ENCODE peak calls at places on chromosomes 11 and 22, in ten cellular contexts. W is MM.1S; B is neuronal stem cell; U is A549; C is GM23338; Z is stomach; R is CD8-positive, alpha-beta T cell; V is endodermal cell; O is adrenal gland; Y is uterus. J is an unnamed sample. For H3K4me1, the result is how much of the 10 kb centered on the place peaks cover.

GRCh38 chr11:109490953-109491733 is 69.2 kb downstream of the C11orf87 start:
- DNase-seq in W (no peak), B (no peak), U (no peak), C (peak), Z (no peak), R (no peak), V (no peak), O (no peak), Y (no peak), J (no peak)

GRCh38 chr11:32309541-32310217 is 125.7 kb downstream of the WT1 start:
- DNase-seq in W (no peak), B (no peak), U (no peak), C (no peak), Z (no peak), R (no peak), V (no peak), O (no peak), Y (no peak), J (no peak)

GRCh38 chr11:125398475-125398874 is 97.6 kb downstream of the FEZ1 start:
- DNase-seq in W (peak), B (no peak), U (no peak), C (no peak), Z (no peak), R (no peak), V (no peak), O (no peak), Y (no peak), J (no peak)

GRCh38 chr22:19912236-19912999 is 29.2 kb upstream of the COMT start:
- DNase-seq in W (no peak), B (no peak), U (no peak), C (peak), Z (peak), R (no peak), V (peak), O (no peak), Y (no peak), J (peak)

GRCh38 chr11:2662024-2662312 is 37.8 kb downstream of the KCNQ1OT1 start:
- DNase-seq in W (no peak), B (no peak), U (no peak), C (no peak), Z (peak), R (no peak), V (no peak), O (no peak), Y (no peak), J (no peak)

GRCh38 chr11:47220401-47220821 is 5.6 kb downstream of the DDB2 start:
- DNase-seq in W (no peak), B (no peak), U (no peak), C (no peak), Z (no peak), R (no peak), V (no peak), O (peak), Y (no peak), J (no peak)

GRCh38 chr11:69370984-69371709 is 77.2 kb downstream of the MYEOV start:
- DNase-seq in W (no peak), B (no peak), U (no peak), C (no peak), Z (peak), R (no peak), V (peak), O (peak), Y (no peak), J (no peak)

GRCh38 chr11:110121204-110121603 is 28.0 kb downstream of the ZC3H12C start:
- DNase-seq in W (no peak), B (no peak), U (no peak), C (no peak), Z (no peak), R (no peak), V (no peak), O (peak), Y (no peak), J (peak)

GRCh38 chr11:36131719-36132349 is 157.4 kb downstream of the COMMD9 start:
- DNase-seq in W (peak), B (peak), U (no peak), C (peak), Z (peak), R (no peak), V (peak), O (peak), Y (peak), J (peak)

GRCh38 chr11:67594480-67594879 is 10.9 kb downstream of the GSTP1 start:
- DNase-seq in W (no peak), B (no peak), U (no peak), C (no peak), Z (no peak), R (no peak), V (no peak), O (no peak), Y (no peak), J (no peak)

GRCh38 chr11:57303990-57304579 is 20.7 kb downstream of the TNKS1BP1 start:
- DNase-seq in W (no peak), B (no peak), U (no peak), C (no peak), Z (no peak), R (no peak), V (no peak), O (no peak), Y (no peak), J (no peak)

GRCh38 chr22:17929909-17930308 is 94.5 kb downstream of the MICAL3 start:
- DNase-seq in W (no peak), B (no peak), U (no peak), C (no peak), Z (no peak), R (no peak), V (no peak), O (no peak), Y (no peak), J (peak)

GRCh38 chr22:38718414-38718813 is 12.7 kb downstream of the GTPBP1 start:
- DNase-seq in W (no peak), B (no peak), U (peak), C (peak), Z (peak), R (no peak), V (peak), O (peak), Y (peak), J (peak)

GRCh38 chr22:42431401-42432019 is 693 bp downstream of the NFAM1 start:
- DNase-seq in W (no peak), B (no peak), U (no peak), C (no peak), Z (no peak), R (no peak), V (peak), O (no peak), Y (no peak), J (peak)

GRCh38 chr22:35917651-35918050 is 111.0 kb downstream of the RBFOX2 start:
- DNase-seq in W (no peak), B (no peak), U (no peak), C (no peak), Z (no peak), R (no peak), V (no peak), O (no peak), Y (no peak), J (no peak)

GRCh38 chr22:32579533-32580220 is 105.1 kb downstream of the FBXO7 start:
- DNase-seq in W (no peak), B (no peak), U (no peak), C (no peak), Z (no peak), R (no peak), V (no peak), O (no peak), Y (no peak), J (peak)

GRCh38 chr22:47372596-47373385 is 610.3 kb downstream of the TBC1D22A start:
- DNase-seq in W (no peak), B (no peak), U (no peak), C (no peak), Z (peak), R (no peak), V (peak), O (no peak), Y (peak), J (no peak)

GRCh38 chr11:23021287-23021863 is 161.1 kb upstream of the CCDC179 start:
- DNase-seq in W (peak), B (peak), U (peak), C (peak), Z (peak), R (no peak), V (peak), O (peak), Y (no peak), J (peak)

GRCh38 chr11:122202951-122203456 is 87.0 kb upstream of the BLID start:
- DNase-seq in W (peak), B (peak), U (peak), C (peak), Z (peak), R (no peak), V (peak), O (peak), Y (peak), J (peak)

GRCh38 chr11:116731097-116731761 is 41.6 kb downstream of the BUD13 start:
- DNase-seq in W (no peak), B (peak), U (no peak), C (peak), Z (no peak), R (no peak), V (peak), O (no peak), Y (no peak), J (peak)

GRCh38 chr22:42322562-42322926 is 52.1 kb upstream of the TCF20 start:
- DNase-seq in W (no peak), B (no peak), U (no peak), C (no peak), Z (no peak), R (no peak), V (no peak), O (no peak), Y (no peak), J (no peak)

GRCh38 chr11:102111011-102111786 is 952 bp downstream of the YAP1 start:
- DNase-seq in W (peak), B (peak), U (peak), C (peak), Z (peak), R (no peak), V (peak), O (peak), Y (peak), J (peak)

GRCh38 chr11:43818220-43818619 is 62.4 kb upstream of the ALKBH3 start:
- DNase-seq in W (no peak), B (no peak), U (no peak), C (no peak), Z (no peak), R (no peak), V (no peak), O (no peak), Y (no peak), J (no peak)

GRCh38 chr11:61630104-61630503 is 49.2 kb upstream of the SYT7 start:
- DNase-seq in W (no peak), B (no peak), U (no peak), C (no peak), Z (no peak), R (no peak), V (no peak), O (no peak), Y (no peak), J (no peak)
- H3K27ac ChIP-seq in W (no peak), B (peak), U (no peak), C (no peak), Z (no peak), R (no peak), V (peak), O (no peak), Y (no peak), J (no peak)

DNA sequence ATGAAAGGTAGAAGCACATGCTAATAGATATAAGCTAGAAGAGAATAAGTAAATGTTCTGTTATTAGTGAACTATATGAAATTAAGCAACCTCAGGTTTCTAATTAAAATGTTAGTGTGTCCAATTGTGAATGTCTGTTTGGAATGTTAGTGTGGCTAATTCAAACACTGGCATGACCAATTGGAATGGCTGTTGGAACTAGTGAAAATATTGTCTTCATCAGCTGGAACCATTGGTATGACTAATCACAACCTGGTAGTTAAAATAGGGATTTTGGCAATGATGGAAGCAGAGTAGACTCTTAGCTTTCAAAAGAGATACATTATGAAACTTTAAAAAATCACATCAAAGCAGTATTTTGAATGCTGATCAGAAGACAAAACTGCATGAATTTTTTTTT is 66.8 kb downstream of the CYB5R2 start:
- DNase-seq in W (no peak), B (no peak), U (peak), C (no peak), Z (no peak), R (no peak), V (no peak), O (no peak), Y (no peak), J (no peak)
- H3K4me3 ChIP-seq in W (no peak), B (no peak), U (peak), C (no peak), Z (peak), R (no peak), V (peak), O (no peak), Y (no peak), J (no peak)

GRCh38 chr11:3916962-3917361 is 61.5 kb downstream of the STIM1 start:
- DNase-seq in W (no peak), B (no peak), U (no peak), C (no peak), Z (no peak), R (no peak), V (no peak), O (no peak), Y (no peak), J (no peak)

GRCh38 chr11:3914807-3915206 is 59.3 kb downstream of the STIM1 start:
- DNase-seq in W (no peak), B (no peak), U (no peak), C (no peak), Z (no peak), R (no peak), V (no peak), O (no peak), Y (no peak), J (no peak)

GRCh38 chr11:3909901-3910300 is 54.4 kb downstream of the STIM1 start:
- DNase-seq in W (no peak), B (no peak), U (no peak), C (no peak), Z (no peak), R (no peak), V (no peak), O (no peak), Y (no peak), J (no peak)

GRCh38 chr11:3911908-3912505 is 56.5 kb downstream of the STIM1 start:
- DNase-seq in W (no peak), B (no peak), U (no peak), C (no peak), Z (no peak), R (no peak), V (no peak), O (no peak), Y (no peak), J (no peak)

DNA sequence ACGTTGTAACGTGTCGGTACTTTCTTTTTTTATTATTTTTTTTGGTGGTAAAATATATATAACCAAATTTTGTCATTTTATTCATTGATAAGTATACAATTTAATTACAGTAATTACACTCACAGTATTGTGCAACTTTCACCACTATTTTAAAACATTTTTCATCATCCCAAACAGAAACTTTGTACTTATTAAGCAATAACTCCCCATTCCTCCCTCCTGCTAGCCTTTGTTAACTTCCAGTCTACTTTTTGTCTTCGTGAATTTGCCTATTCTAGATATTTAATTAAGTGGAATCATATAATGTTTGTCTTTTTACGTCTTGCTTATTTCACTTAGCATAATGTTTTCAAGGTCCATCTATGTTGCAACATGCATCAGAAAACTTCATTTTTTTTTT is 58.5 kb downstream of the STIM1 start:
- DNase-seq in W (no peak), B (no peak), U (no peak), C (no peak), Z (no peak), R (no peak), V (no peak), O (no peak), Y (no peak), J (no peak)
- H3K4me1 ChIP-seq in W (under half), B (under half), U (under half), C (under half), Z (under half), R (under half), V (under half), O (under half), Y (under half), J (under half)

GRCh38 chr22:30183271-30183670 is 63.3 kb downstream of the LIF start:
- DNase-seq in W (no peak), B (no peak), U (no peak), C (no peak), Z (no peak), R (no peak), V (no peak), O (no peak), Y (no peak), J (no peak)

GRCh38 chr22:30182365-30182764 is 64.2 kb downstream of the LIF start:
- DNase-seq in W (no peak), B (no peak), U (no peak), C (no peak), Z (no peak), R (no peak), V (no peak), O (no peak), Y (no peak), J (no peak)

GRCh38 chr22:30182833-30183232 is 63.7 kb downstream of the LIF start:
- DNase-seq in W (no peak), B (no peak), U (no peak), C (no peak), Z (no peak), R (no peak), V (no peak), O (no peak), Y (no peak), J (no peak)

GRCh38 chr22:30180616-30181015 is 65.9 kb downstream of the LIF start:
- DNase-seq in W (no peak), B (no peak), U (no peak), C (no peak), Z (no peak), R (no peak), V (no peak), O (no peak), Y (no peak), J (no peak)

GRCh38 chr22:30181459-30182353 is 64.9 kb downstream of the LIF start:
- DNase-seq in W (no peak), B (no peak), U (no peak), C (no peak), Z (no peak), R (no peak), V (no peak), O (no peak), Y (no peak), J (no peak)
- H3K27ac ChIP-seq in W (no peak), B (no peak), U (peak), C (no peak), Z (no peak), R (no peak), V (no peak), O (no peak), Y (no peak), J (no peak)

DNA sequence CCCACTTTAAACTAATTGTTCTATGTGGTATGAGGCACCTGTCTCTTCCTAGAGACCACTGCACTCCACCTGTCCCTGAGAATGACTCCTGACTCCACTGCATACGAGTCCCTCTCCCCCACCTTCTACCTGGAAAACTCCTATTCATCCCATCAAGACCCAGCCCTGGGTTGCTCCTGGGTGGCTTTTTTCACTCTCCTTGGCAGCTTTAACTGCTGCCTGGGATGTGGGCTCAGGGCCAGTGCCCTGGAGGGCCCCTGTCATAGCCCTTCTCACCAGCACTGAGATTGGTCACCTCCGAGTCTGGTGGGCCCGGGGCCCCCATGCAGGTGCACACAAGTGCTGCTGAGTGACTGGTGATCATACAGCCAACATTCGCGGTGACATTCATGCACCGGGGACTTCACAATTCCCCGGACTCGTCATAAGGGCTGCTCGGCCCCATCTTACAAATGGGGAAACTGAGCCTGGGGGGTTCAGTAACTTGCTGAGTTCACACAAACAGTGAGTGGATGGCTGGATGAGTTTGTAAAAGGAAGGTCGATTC is 25.9 kb upstream of the TOLLIP start:
- DNase-seq in W (no peak), B (no peak), U (no peak), C (no peak), Z (no peak), R (no peak), V (no peak), O (no peak), Y (no peak), J (no peak)
- H3K4me3 ChIP-seq in W (peak), B (no peak), U (peak), C (peak), Z (no peak), R (peak), V (peak), O (no peak), Y (no peak), J (no peak)

GRCh38 chr22:46111645-46112306 is 38.5 kb upstream of the PPARA start:
- DNase-seq in W (no peak), B (no peak), U (no peak), C (peak), Z (no peak), R (no peak), V (peak), O (peak), Y (peak), J (no peak)
- H3K4me1 ChIP-seq in W (under half), B (under half), U (half or more), C (under half), Z (half or more), R (under half), V (under half), O (half or more), Y (half or more), J (under half)